ENCODE peak calls at places on chromosomes 7 and 10, in six cellular contexts. Y is GM12864; X is CD4-positive, alpha-beta T cell; K is dorsolateral prefrontal cortex; H is endodermal cell; L is spleen. A is an unnamed sample.

GRCh38 chr7:42914009-42914725 is 2.3 kb upstream of the C7orf25 start:
- DNase-seq in H (no peak), Y (no peak), K (no peak), L (no peak), X (no peak), A (no peak)

GRCh38 chr7:130152270-130153141 is 52.7 kb downstream of the TMEM209 start:
- DNase-seq in L (no peak), Y (no peak), X (no peak), H (no peak), K (no peak), A (no peak)

GRCh38 chr10:14727389-14727918 is 47.2 kb downstream of the FAM107B start:
- DNase-seq in L (no peak), H (no peak), X (no peak), K (no peak), Y (no peak), A (no peak)

GRCh38 chr7:117992635-117993034 is 119.4 kb upstream of the CTTNBP2 start:
- DNase-seq in K (no peak), L (no peak), Y (no peak), H (no peak), X (no peak), A (no peak)

GRCh38 chr10:19638173-19638872 is 177.9 kb upstream of the PLXDC2 start:
- DNase-seq in H (no peak), Y (no peak), X (no peak), K (no peak), L (no peak), A (no peak)

GRCh38 chr7:129108583-129108982 is 35.9 kb upstream of the TSPAN33 start:
- DNase-seq in H (no peak), X (no peak), L (no peak), K (no peak), Y (no peak), A (no peak)

GRCh38 chr7:115229401-115230083 is 307.6 kb downstream of the MDFIC start:
- DNase-seq in L (no peak), X (peak), Y (no peak), H (no peak), K (no peak), A (no peak)

GRCh38 chr7:21869785-21870402 is 75.8 kb downstream of the CDCA7L start:
- DNase-seq in K (no peak), L (no peak), Y (no peak), H (peak), X (no peak), A (no peak)

GRCh38 chr10:114404171-114405010 is at the start of gene AFAP1L2:
- DNase-seq in K (no peak), X (no peak), L (no peak), Y (no peak), H (peak), A (peak)

GRCh38 chr7:31082450-31082849 is 30.3 kb downstream of the ADCYAP1R1 start:
- DNase-seq in X (no peak), Y (no peak), L (no peak), K (peak), H (no peak), A (no peak)

GRCh38 chr7:12296051-12296570 is 85.0 kb downstream of the TMEM106B start:
- DNase-seq in H (no peak), X (no peak), Y (no peak), L (no peak), K (no peak), A (no peak)

GRCh38 chr10:47261121-47261520 is 38.9 kb upstream of the GDF10 start:
- DNase-seq in H (peak), K (no peak), Y (peak), L (peak), X (peak), A (peak)

GRCh38 chr10:118910702-118911101 is 118.8 kb upstream of the NANOS1 start:
- DNase-seq in Y (no peak), K (no peak), X (no peak), H (no peak), L (no peak), A (no peak)

GRCh38 chr7:2728309-2729042 is 40.5 kb downstream of the AMZ1 start:
- DNase-seq in K (no peak), Y (no peak), H (no peak), X (no peak), L (peak), A (no peak)

GRCh38 chr7:1397491-1398327 is 61.6 kb downstream of the MICALL2 start:
- DNase-seq in X (no peak), H (no peak), Y (no peak), K (no peak), L (no peak), A (no peak)

GRCh38 chr7:139702811-139703467 is 74.9 kb downstream of the HIPK2 start:
- DNase-seq in K (no peak), Y (no peak), H (peak), L (no peak), X (no peak), A (peak)

GRCh38 chr7:89054364-89054763 is 258.8 kb upstream of the TEX47 start:
- DNase-seq in K (no peak), Y (no peak), X (no peak), H (no peak), L (no peak), A (no peak)

GRCh38 chr7:129191272-129191671 is 2.8 kb downstream of the SMO start:
- DNase-seq in K (no peak), L (no peak), X (no peak), H (no peak), Y (no peak), A (no peak)

GRCh38 chr7:1293950-1294728 is 61.5 kb downstream of the UNCX start:
- DNase-seq in H (no peak), L (peak), K (no peak), X (no peak), Y (no peak), A (no peak)

GRCh38 chr7:16084370-16084769 is 337.0 kb downstream of the CRPPA start:
- DNase-seq in K (no peak), Y (no peak), L (no peak), X (no peak), H (no peak), A (no peak)

GRCh38 chr10:118373786-118374185 is 31.7 kb upstream of the FAM204A start:
- DNase-seq in K (no peak), L (no peak), H (no peak), Y (no peak), X (no peak), A (no peak)

GRCh38 chr10:62231371-62231770 is 37.3 kb downstream of the RTKN2 start:
- DNase-seq in H (no peak), K (no peak), Y (no peak), L (no peak), X (no peak), A (no peak)

GRCh38 chr10:124332426-124332825 is 86.3 kb downstream of the OAT start:
- DNase-seq in K (no peak), Y (no peak), X (no peak), L (no peak), H (no peak), A (no peak)

GRCh38 chr7:23357190-23358093 is 58.3 kb downstream of the MALSU1 start:
- DNase-seq in L (no peak), K (no peak), H (no peak), X (no peak), Y (no peak), A (peak)

GRCh38 chr7:44965937-44966730 is 12.7 kb downstream of the MYO1G start:
- DNase-seq in L (peak), X (no peak), K (no peak), H (no peak), Y (no peak), A (no peak)

GRCh38 chr7:31066516-31067130 is 14.5 kb downstream of the ADCYAP1R1 start:
- DNase-seq in X (no peak), K (peak), L (peak), H (no peak), Y (no peak), A (no peak)

DNA sequence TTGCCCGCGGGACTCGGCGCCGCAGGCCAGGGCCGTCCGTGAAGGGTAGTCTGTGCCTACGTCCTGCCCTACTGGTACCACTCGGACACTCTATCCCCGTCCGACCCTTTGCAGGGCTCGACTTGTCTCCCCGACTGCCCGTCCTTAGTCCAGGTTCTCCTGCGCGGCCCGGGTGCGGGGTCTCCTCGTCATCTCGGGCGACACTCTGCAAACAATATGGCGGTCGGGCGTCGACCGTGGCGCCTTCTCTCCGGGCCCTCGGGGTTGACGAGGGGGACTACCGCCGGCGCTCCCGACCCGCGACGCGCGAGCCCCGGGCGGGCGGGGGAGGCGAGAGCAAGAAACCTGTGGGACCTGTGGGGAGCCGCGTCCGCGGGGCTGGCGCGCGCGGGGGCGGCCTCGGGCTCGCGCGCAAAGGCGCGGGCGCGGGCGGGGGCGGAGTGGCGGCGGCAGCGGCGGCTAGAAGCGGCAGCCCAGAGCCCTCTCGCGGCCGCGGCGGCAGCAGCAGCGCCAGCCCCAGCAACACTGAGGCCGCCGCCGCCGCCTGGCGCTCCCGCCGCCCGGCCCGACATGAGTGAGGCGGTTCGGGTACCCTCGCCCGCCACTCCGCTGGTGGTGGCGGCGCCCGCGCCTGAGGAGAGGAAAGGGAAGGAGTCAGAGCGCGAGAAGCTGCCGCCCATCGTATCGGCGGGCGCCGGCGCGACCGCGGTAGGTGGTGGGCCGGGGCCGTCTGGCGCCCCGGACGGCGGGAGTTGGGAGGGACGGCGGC is at the start of gene HECTD2:
- DNase-seq in X (peak), K (peak), L (peak), Y (peak), H (peak), A (peak)
- TF ChIP-seq CTCF in X (peak), K (peak), L (no peak), Y (peak), H (peak), A (peak)

GRCh38 chr10:132508497-132509443 is 28.8 kb upstream of the INPP5A start:
- DNase-seq in Y (no peak), H (peak), K (peak), L (peak), X (no peak), A (no peak)
- TF ChIP-seq CTCF in Y (no peak), H (no peak), K (peak), L (no peak), X (no peak), A (no peak)

GRCh38 chr7:13742719-13743640 is 246.5 kb downstream of the ETV1 start:
- DNase-seq in L (no peak), H (peak), K (no peak), Y (no peak), X (no peak), A (no peak)
- TF ChIP-seq CTCF in L (no peak), H (peak), K (peak), Y (no peak), X (peak), A (peak)

GRCh38 chr10:71825217-71825616 is 25.8 kb downstream of the PSAP start:
- DNase-seq in L (peak), H (no peak), Y (no peak), K (peak), X (no peak), A (no peak)
- TF ChIP-seq CTCF in L (no peak), H (peak), Y (no peak), K (no peak), X (no peak), A (peak)

GRCh38 chr7:47581821-47582747 is at the start of gene TNS3:
- DNase-seq in H (peak), L (peak), Y (no peak), X (no peak), K (no peak), A (no peak)
- TF ChIP-seq CTCF in H (peak), L (no peak), Y (no peak), X (no peak), K (peak), A (no peak)

GRCh38 chr7:103613655-103614642 is 167.9 kb upstream of the SLC26A5 start:
- DNase-seq in L (no peak), Y (no peak), K (no peak), H (no peak), X (no peak), A (no peak)
- TF ChIP-seq CTCF in L (no peak), Y (no peak), K (no peak), H (peak), X (no peak), A (no peak)

DNA sequence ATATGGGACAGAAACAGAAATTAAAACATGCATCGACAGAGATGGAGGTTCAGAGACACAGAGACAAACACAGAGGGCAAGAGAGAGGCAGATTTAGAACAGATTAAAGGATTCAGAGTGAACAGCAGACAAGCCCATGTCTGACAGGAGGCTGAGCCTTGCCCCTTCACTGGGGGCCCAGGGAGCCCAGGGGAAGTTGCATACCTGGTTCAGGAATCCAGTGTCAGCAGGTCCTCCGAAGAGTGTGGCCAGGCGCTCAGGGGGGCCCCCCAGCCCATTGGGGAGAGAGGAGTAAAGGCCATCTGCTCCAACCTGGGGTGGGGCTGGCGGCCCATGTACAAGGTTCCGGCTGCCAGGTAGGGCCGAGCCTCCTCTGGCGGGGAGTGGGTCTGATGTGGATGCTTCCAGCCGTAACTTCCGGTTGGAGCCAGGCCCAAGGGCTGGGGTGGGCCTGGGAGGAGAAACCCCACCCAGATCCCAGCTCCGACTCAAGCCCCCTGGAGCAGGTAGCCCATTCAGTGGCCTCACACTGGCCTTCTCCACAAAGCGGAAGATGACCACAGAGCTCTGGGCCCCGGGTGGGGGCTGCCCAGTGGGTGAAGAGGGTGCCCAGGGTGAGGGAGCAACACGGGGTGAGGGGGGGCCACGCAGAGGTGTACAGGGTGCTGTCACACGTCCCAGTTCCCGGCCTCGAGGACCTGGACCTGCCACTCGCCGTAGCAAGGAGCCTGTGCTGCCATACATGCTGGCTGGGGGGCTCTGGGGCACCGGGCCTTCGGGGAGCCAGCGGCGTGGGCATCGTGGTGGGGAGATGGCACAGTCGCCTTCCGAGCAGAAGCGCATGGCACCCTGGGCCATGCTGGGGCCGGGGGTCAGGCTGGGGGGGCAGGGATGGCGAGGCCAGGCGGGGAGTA is 2.1 kb downstream of the PSD start:
- DNase-seq in L (no peak), X (no peak), Y (no peak), H (no peak), K (no peak), A (no peak)
- TF ChIP-seq CTCF in L (no peak), X (no peak), Y (no peak), H (no peak), K (no peak), A (no peak)

DNA sequence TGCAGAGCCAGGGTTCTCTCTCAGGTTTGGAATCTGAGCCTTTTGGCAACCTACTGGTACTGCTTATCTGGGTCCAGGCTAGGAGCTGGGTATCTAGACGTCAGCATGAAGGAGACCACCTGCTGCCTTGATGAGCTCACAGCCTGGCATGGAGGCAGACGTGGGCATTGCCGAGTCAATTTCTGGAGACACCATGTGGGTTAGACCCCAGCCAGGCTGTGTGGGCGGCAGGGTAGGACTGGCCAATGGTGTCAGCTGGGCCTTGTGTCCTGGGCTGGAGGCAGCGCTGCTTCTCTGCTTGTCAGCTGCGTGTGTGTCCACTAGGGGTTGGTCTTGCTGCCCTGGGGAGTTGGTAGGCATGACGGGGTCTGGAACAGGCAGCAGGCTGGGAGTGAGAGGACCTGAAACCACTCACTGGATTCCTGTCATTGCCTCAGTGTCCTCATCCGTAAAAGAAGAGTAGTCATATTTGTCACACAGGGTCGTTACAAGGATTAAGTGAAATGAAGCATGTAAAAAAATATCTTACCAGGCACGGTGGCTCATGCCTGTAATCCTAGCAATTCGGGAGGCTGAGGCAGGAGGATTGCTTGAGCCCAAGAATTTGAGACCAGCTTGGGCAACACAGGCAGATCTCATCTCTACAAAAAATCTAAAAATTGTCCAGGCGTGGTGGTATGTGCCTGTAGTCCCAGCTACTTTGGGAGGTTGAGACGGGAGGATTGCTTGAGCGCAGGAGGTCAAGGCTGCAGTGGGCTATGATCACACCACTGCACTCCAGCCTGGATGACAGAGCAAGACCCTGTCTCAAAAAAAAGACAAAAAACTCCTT is 31.7 kb upstream of the ANKRD2 start:
- DNase-seq in Y (no peak), X (no peak), L (peak), H (peak), K (peak), A (no peak)
- TF ChIP-seq CTCF in Y (no peak), X (no peak), L (no peak), H (peak), K (no peak), A (no peak)